ENCODE peak calls at places on chromosomes 3 and 15, in four cellular contexts. U, R, Z and I are unnamed samples.

GRCh38 chr3:102141096-102141912 is 292.0 kb downstream of the NFKBIZ start:
- DNase-seq in Z (no peak), R (no peak), U (no peak), I (no peak)

GRCh38 chr3:99373088-99373875 is 265.1 kb upstream of the COL8A1 start:
- DNase-seq in U (no peak), R (no peak), Z (no peak), I (no peak)

GRCh38 chr3:196697270-196697669 is 14.8 kb downstream of the CEP19 start:
- DNase-seq in R (no peak), Z (no peak), U (no peak), I (no peak)

GRCh38 chr3:16355864-16356263 is 90.9 kb downstream of the OXNAD1 start:
- DNase-seq in U (no peak), Z (no peak), R (no peak), I (no peak)

GRCh38 chr3:100230715-100231114 is 30.1 kb upstream of the TBC1D23 start:
- DNase-seq in R (no peak), Z (no peak), U (no peak), I (no peak)

GRCh38 chr3:12049675-12050074 is 45.5 kb downstream of the SYN2 start:
- DNase-seq in Z (no peak), R (no peak), U (no peak), I (no peak)

GRCh38 chr3:150479370-150479769 is 66.9 kb downstream of the SERP1 start:
- DNase-seq in R (no peak), Z (no peak), U (no peak), I (no peak)

GRCh38 chr3:132788299-132788698 is 66.1 kb upstream of the NPHP3 start:
- DNase-seq in Z (no peak), U (no peak), R (no peak), I (no peak)

GRCh38 chr15:98599911-98600685 is 48.2 kb upstream of the IGF1R start:
- DNase-seq in U (no peak), Z (no peak), R (no peak), I (no peak)

GRCh38 chr15:63456253-63456652 is 48.1 kb upstream of the USP3 start:
- DNase-seq in Z (no peak), U (no peak), R (no peak), I (no peak)

GRCh38 chr3:42214064-42214463 is 51.9 kb downstream of the CCK start:
- DNase-seq in R (no peak), U (no peak), Z (no peak), I (no peak)

GRCh38 chr15:31471731-31472430 is 145.2 kb downstream of the KLF13 start:
- DNase-seq in Z (peak), R (peak), U (no peak), I (no peak)

GRCh38 chr3:186549497-186549896 is 5.3 kb upstream of the CRYGS start:
- DNase-seq in Z (no peak), U (no peak), R (no peak), I (no peak)

GRCh38 chr3:69542265-69543079 is 156.6 kb upstream of the FRMD4B start:
- DNase-seq in Z (peak), U (no peak), R (peak), I (peak)

GRCh38 chr3:152969557-152970300 is 134.8 kb downstream of the P2RY1 start:
- DNase-seq in Z (no peak), R (no peak), U (no peak), I (no peak)

GRCh38 chr15:81038975-81039607 is 38.4 kb downstream of the TLNRD1 start:
- DNase-seq in R (no peak), Z (no peak), U (no peak), I (no peak)

GRCh38 chr3:39443530-39443929 is 23.9 kb upstream of the MOBP start:
- DNase-seq in Z (no peak), R (no peak), U (no peak), I (no peak)
- TF ChIP-seq CTCF in Z (no peak), R (no peak), U (no peak), I (no peak)

GRCh38 chr3:109553573-109554371 is 216.4 kb upstream of the DPPA4 start:
- DNase-seq in U (no peak), R (no peak), Z (no peak), I (no peak)
- TF ChIP-seq CTCF in U (no peak), R (peak), Z (no peak), I (peak)

GRCh38 chr15:58060575-58060974 is 4.9 kb downstream of the ALDH1A2 start:
- DNase-seq in R (no peak), Z (no peak), U (no peak), I (no peak)
- TF ChIP-seq CTCF in R (no peak), Z (no peak), U (no peak), I (no peak)

DNA sequence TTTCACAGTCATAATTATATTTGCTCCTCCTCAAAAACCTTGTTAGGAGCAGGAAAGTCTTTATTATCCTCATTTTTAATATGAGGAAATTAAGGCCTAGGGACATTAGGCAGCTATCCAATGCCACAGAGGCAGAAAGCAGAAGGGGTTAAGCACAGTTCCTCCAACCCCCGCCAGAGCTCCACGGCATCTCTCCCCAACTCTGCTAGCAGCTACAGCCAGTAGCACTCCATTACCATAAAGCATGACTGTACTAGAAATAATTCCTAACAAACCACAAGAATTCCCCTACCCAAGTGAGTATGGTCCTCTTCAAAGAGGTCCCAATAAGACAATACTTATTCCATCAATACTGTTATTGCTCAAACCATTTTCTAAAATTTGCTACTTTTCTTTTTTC is 9.8 kb downstream of the HEG1 start:
- DNase-seq in Z (no peak), U (no peak), R (no peak), I (no peak)
- TF ChIP-seq CTCF in Z (no peak), U (no peak), R (peak), I (peak)

DNA sequence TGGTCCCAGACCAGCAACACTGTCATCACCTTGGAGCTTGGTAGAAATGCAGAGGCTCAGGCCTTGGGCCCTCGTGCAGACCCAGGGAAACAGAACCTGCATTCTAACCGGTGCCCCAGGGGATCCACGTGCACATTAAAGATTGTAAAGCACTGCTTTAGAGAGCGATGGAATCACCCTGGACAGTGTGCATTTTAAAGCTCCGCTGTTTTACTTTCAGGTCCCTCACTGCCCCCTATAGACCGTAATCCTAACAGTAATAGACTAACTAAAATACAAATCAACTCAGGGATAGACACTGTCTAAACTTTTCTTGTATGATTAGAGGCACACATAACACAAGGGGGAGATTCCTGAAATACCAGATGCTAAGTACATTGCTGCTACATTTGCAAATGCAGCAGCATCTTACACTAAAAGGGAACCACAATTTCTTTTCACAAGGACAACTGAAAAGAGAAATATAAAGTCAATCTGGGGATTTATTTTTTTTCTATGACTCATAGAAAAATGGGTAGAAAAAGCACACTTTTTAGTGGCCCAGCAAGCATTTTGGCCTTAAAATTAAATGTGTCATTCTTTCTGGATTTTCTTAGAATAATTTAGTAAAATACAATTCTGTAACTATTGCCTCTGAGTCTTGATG is 10.5 kb upstream of the SH3GL3 start:
- DNase-seq in R (no peak), U (no peak), Z (no peak), I (no peak)
- TF ChIP-seq CTCF in R (peak), U (no peak), Z (no peak), I (peak)